ENCODE peak calls at places on chromosome 2, in six cellular contexts. F is pancreas, Y is colonic mucosa, H is mesenteric fat pad, N is ovary, P is activated T-cell treated with anti-CD3 and anti-CD28 coated beads for 1 hour. S is an unnamed sample.

GRCh38 chr2:152497481-152498052 is 162.6 kb downstream of the FMNL2 start:
- DNase-seq in F (peak), Y (no peak), H (no peak), N (no peak), P (no peak), S (peak)

GRCh38 chr2:134127496-134127895 is 126.4 kb upstream of the MGAT5 start:
- DNase-seq in F (no peak), Y (no peak), H (no peak), N (no peak), P (peak), S (no peak)

GRCh38 chr2:170324640-170325046 is 146.7 kb downstream of the MYO3B start:
- DNase-seq in F (peak), Y (peak), H (no peak), N (no peak), P (no peak), S (peak)

GRCh38 chr2:136212426-136213378 is 94.8 kb upstream of the CXCR4 start:
- DNase-seq in F (no peak), Y (no peak), H (no peak), N (no peak), P (no peak), S (no peak)

GRCh38 chr2:119231975-119232665 is 8.5 kb downstream of the STEAP3 start:
- DNase-seq in F (no peak), Y (no peak), H (no peak), N (no peak), P (no peak), S (no peak)

GRCh38 chr2:146720170-146720569 is 1124.7 kb upstream of the ACVR2A start:
- DNase-seq in F (no peak), Y (no peak), H (no peak), N (no peak), P (no peak), S (no peak)

GRCh38 chr2:161992526-161992925 is 81.5 kb downstream of the DPP4 start:
- DNase-seq in F (no peak), Y (no peak), H (no peak), N (no peak), P (peak), S (no peak)

GRCh38 chr2:217478831-217479435 is 523.9 kb downstream of the TNS1 start:
- DNase-seq in F (no peak), Y (no peak), H (no peak), N (no peak), P (no peak), S (no peak)

GRCh38 chr2:98459776-98460175 is 15.1 kb downstream of the INPP4A start:
- DNase-seq in F (no peak), Y (no peak), H (no peak), N (no peak), P (no peak), S (no peak)

S was measured in testis.